ENCODE peak calls at places on chromosomes 11 and 22, in seven cellular contexts. S, W, Y, O, I, U and E are unnamed samples.

GRCh38 chr11:7576671-7577225 is 62.9 kb downstream of the PPFIBP2 start:
- DNase-seq in S (no peak), W (peak; percentile 41), Y (no peak), O (no peak), I (no peak), U (no peak), E (peak; percentile 36)

GRCh38 chr11:70716986-70717775 is 318.9 kb downstream of the CTTN start:
- DNase-seq in S (no peak), W (no peak), Y (no peak), O (no peak), I (no peak), U (no peak), E (no peak)

GRCh38 chr11:114027941-114028340 is 31.6 kb upstream of the ZBTB16 start:
- DNase-seq in S (no peak), W (no peak), Y (no peak), O (no peak), I (no peak), U (no peak), E (no peak)

GRCh38 chr11:57456960-57457642 is 3.2 kb upstream of the RTN4RL2 start:
- DNase-seq in S (no peak), W (peak; percentile 92), Y (peak; percentile 67), O (peak; percentile 91), I (peak; percentile 51), U (peak; percentile 50), E (peak; percentile 95)

GRCh38 chr11:131038597-131038996 is 122.3 kb upstream of the SNX19 start:
- DNase-seq in S (no peak), W (no peak), Y (no peak), O (peak; percentile 15), I (no peak), U (no peak), E (no peak)

GRCh38 chr22:46830001-46830715 is 67.7 kb downstream of the TBC1D22A start:
- DNase-seq in S (no peak), W (no peak), Y (no peak), O (peak; percentile 69), I (no peak), U (no peak), E (peak; percentile 36)

GRCh38 chr11:75447415-75447814 is 14.4 kb upstream of the KLHL35 start:
- DNase-seq in S (no peak), W (no peak), Y (no peak), O (no peak), I (no peak), U (no peak), E (no peak)

GRCh38 chr11:105824494-105825013 is 197.5 kb downstream of the MSANTD4 start:
- DNase-seq in S (no peak), W (no peak), Y (no peak), O (no peak), I (no peak), U (no peak), E (no peak)

GRCh38 chr22:23094695-23095466 is 24.6 kb downstream of the GNAZ start:
- DNase-seq in S (no peak), W (no peak), Y (no peak), O (no peak), I (no peak), U (no peak), E (no peak)

GRCh38 chr11:128548655-128549255 is 38.6 kb downstream of the ETS1 start:
- DNase-seq in S (no peak), W (peak; percentile 70), Y (no peak), O (no peak), I (no peak), U (no peak), E (peak; percentile 30)

GRCh38 chr11:126157326-126158030 is 54.0 kb downstream of the RPUSD4 start:
- DNase-seq in S (no peak), W (no peak), Y (no peak), O (no peak), I (no peak), U (no peak), E (no peak)

GRCh38 chr11:118908264-118908663 is 17.5 kb downstream of the BCL9L start:
- DNase-seq in S (no peak), W (no peak), Y (no peak), O (no peak), I (no peak), U (no peak), E (no peak)

GRCh38 chr11:45079075-45079444 is 67.4 kb upstream of the PRDM11 start:
- DNase-seq in S (no peak), W (no peak), Y (no peak), O (no peak), I (no peak), U (no peak), E (no peak)

GRCh38 chr11:70278994-70279393 is 8.5 kb downstream of the PPFIA1 start:
- DNase-seq in S (no peak), W (no peak), Y (no peak), O (no peak), I (no peak), U (no peak), E (no peak)